ENCODE peak calls at places on chromosomes 12 and 14, in five cellular contexts. U is amniotic stem cell, G is GM23248, M is prostate gland, T is naive B cell. N is an unnamed sample.

GRCh38 chr12:89129471-89129870 is 222.8 kb downstream of the DUSP6 start:
- DNase-seq in T (no peak), M (no peak), G (no peak), U (no peak), N (no peak)

GRCh38 chr12:45944771-45945170 is 45.6 kb downstream of the SCAF11 start:
- DNase-seq in U (no peak), G (no peak), M (no peak), T (no peak), N (no peak)

GRCh38 chr12:52295663-52296062 is 4.3 kb upstream of the KRT81 start:
- DNase-seq in M (no peak), G (peak), T (no peak), U (no peak), N (no peak)

GRCh38 chr12:26088999-26089398 is 35.8 kb downstream of the BHLHE41 start:
- DNase-seq in M (no peak), U (no peak), T (no peak), G (no peak), N (no peak)

GRCh38 chr12:2998789-2999264 is 39.6 kb downstream of the TEAD4 start:
- DNase-seq in M (no peak), T (no peak), U (peak), G (peak), N (no peak)

GRCh38 chr12:116880817-116881324 is 370 bp downstream of the HRK start:
- DNase-seq in U (no peak), M (no peak), T (peak), G (peak), N (no peak)

GRCh38 chr14:99703381-99703780 is 19.3 kb downstream of the CYP46A1 start:
- DNase-seq in G (no peak), T (no peak), U (no peak), M (no peak), N (no peak)

GRCh38 chr14:26138764-26139445 is 458.9 kb downstream of the NOVA1 start:
- DNase-seq in G (no peak), M (no peak), U (no peak), T (no peak), N (no peak)

GRCh38 chr12:68451261-68452091 is 119.3 kb upstream of the MDM1 start:
- DNase-seq in G (peak), T (peak), U (no peak), M (no peak), N (no peak)

GRCh38 chr12:107560906-107561285 is 124.7 kb upstream of the PWP1 start:
- DNase-seq in U (no peak), M (peak), G (no peak), T (no peak), N (no peak)

GRCh38 chr12:113096675-113097461 is 38.7 kb downstream of the RASAL1 start:
- DNase-seq in M (no peak), G (no peak), T (no peak), U (no peak), N (no peak)

GRCh38 chr12:32877670-32878459 is 18.7 kb downstream of the PKP2 start:
- DNase-seq in M (peak), T (no peak), G (peak), U (no peak), N (no peak)

GRCh38 chr14:24279301-24280186 is 8.1 kb upstream of the RABGGTA start:
- DNase-seq in G (peak), U (no peak), M (no peak), T (peak), N (no peak)

GRCh38 chr12:63206908-63207307 is 55.9 kb upstream of the AVPR1A start:
- DNase-seq in U (no peak), T (no peak), M (peak), G (peak), N (no peak)

GRCh38 chr12:128813883-128814282 is 9.9 kb downstream of the SLC15A4 start:
- DNase-seq in G (peak), M (no peak), U (no peak), T (no peak), N (no peak)

GRCh38 chr12:106223485-106224391 is 24.1 kb downstream of the CKAP4 start:
- DNase-seq in M (peak), U (peak), T (peak), G (peak), N (peak)

GRCh38 chr12:51631021-51631420 is 40.0 kb downstream of the SCN8A start:
- DNase-seq in T (no peak), U (no peak), M (no peak), G (no peak), N (no peak)

GRCh38 chr12:105613269-105613668 is 282.8 kb downstream of the C12orf75 start:
- DNase-seq in U (no peak), T (no peak), G (no peak), M (no peak), N (no peak)

GRCh38 chr14:51638071-51638944 is 13.4 kb upstream of the FRMD6 start:
- DNase-seq in G (peak), T (no peak), U (no peak), M (peak), N (no peak)

GRCh38 chr12:12194206-12194605 is 72.6 kb downstream of the LRP6 start:
- DNase-seq in T (no peak), M (no peak), G (peak), U (no peak), N (no peak)

GRCh38 chr12:127588224-127588623 is 678.7 kb upstream of the TMEM132C start:
- DNase-seq in U (no peak), G (peak), M (no peak), T (no peak), N (no peak)